ENCODE peak calls at places on chromosomes 11 and 22, in six cellular contexts. K is OCI-LY7, C is neural progenitor cell, O is PC-3, W is SK-N-SH, J is MM.1S. F is an unnamed sample.

GRCh38 chr11:64960719-64961118 is 11.2 kb downstream of the MAJIN start:
- DNase-seq in K (no peak), C (no peak), O (no peak), W (peak; percentile 54), J (no peak), F (no peak)

GRCh38 chr11:3202759-3203158 is 15.9 kb downstream of the MRGPRG start:
- DNase-seq in K (no peak), C (no peak), O (no peak), W (peak; percentile 81), J (no peak), F (no peak)

GRCh38 chr11:103749158-103749557 is 287.3 kb upstream of the DDI1 start:
- DNase-seq in K (no peak), C (no peak), O (no peak), W (no peak), J (no peak), F (no peak)

GRCh38 chr11:27385245-27385644 is 22.2 kb upstream of the CCDC34 start:
- DNase-seq in K (no peak), C (no peak), O (no peak), W (no peak), J (no peak), F (no peak)

GRCh38 chr11:73308003-73308962 is at the start of gene ARHGEF17:
- DNase-seq in K (no peak), C (peak; percentile 93), O (peak; percentile 69), W (peak; percentile 91), J (no peak), F (peak; percentile 34)

GRCh38 chr22:17562906-17563870 is at the start of gene SLC25A18:
- DNase-seq in K (no peak), C (peak; percentile 43), O (no peak), W (no peak), J (no peak), F (no peak)

GRCh38 chr11:117879516-117880480 is 3.3 kb upstream of the FXYD6 start:
- DNase-seq in K (no peak), C (no peak), O (no peak), W (no peak), J (no peak), F (no peak)

GRCh38 chr22:36870250-36870649 is 9.4 kb downstream of the NCF4 start:
- DNase-seq in K (no peak), C (no peak), O (peak; percentile 79), W (peak; percentile 61), J (no peak), F (peak; percentile 37)

GRCh38 chr22:21791635-21792625 is 56.3 kb upstream of the YPEL1 start:
- DNase-seq in K (no peak), C (no peak), O (peak; percentile 38), W (no peak), J (no peak), F (no peak)

GRCh38 chr11:120066738-120067303 is 71.1 kb downstream of the TRIM29 start:
- DNase-seq in K (no peak), C (no peak), O (no peak), W (no peak), J (no peak), F (no peak)

GRCh38 chr22:45812910-45813309 is 141.3 kb downstream of the ATXN10 start:
- DNase-seq in K (no peak), C (no peak), O (no peak), W (no peak), J (no peak), F (no peak)

GRCh38 chr11:64833509-64833908 is 10.9 kb downstream of the CDC42BPG start:
- DNase-seq in K (no peak), C (no peak), O (no peak), W (no peak), J (no peak), F (no peak)

GRCh38 chr11:62017878-62018642 is 50.6 kb upstream of the FTH1 start:
- DNase-seq in K (no peak), C (no peak), O (no peak), W (no peak), J (no peak), F (no peak)

GRCh38 chr11:71947498-71947897 is 18.7 kb downstream of the RNF121 start:
- DNase-seq in K (no peak), C (no peak), O (no peak), W (no peak), J (no peak), F (no peak)

GRCh38 chr11:126355324-126355925 is at the start of gene ST3GAL4:
- DNase-seq in K (peak; percentile 83), C (peak; percentile 96), O (peak; percentile 83), W (peak; percentile 100), J (peak; percentile 51), F (no peak)

GRCh38 chr11:77171885-77172665 is 44.0 kb downstream of the MYO7A start:
- DNase-seq in K (no peak), C (peak; percentile 95), O (no peak), W (no peak), J (no peak), F (no peak)

GRCh38 chr22:36439481-36440271 is 41.8 kb downstream of the TXN2 start:
- DNase-seq in K (no peak), C (no peak), O (peak; percentile 65), W (peak; percentile 51), J (no peak), F (no peak)

GRCh38 chr11:73172992-73173656 is 31.0 kb upstream of the FCHSD2 start:
- DNase-seq in K (no peak), C (no peak), O (no peak), W (no peak), J (no peak), F (no peak)

GRCh38 chr11:109249597-109249996 is 172.4 kb upstream of the C11orf87 start:
- DNase-seq in K (no peak), C (no peak), O (no peak), W (no peak), J (no peak), F (no peak)

GRCh38 chr11:64713031-64713780 is 9.8 kb downstream of the NRXN2 start:
- DNase-seq in K (no peak), C (peak; percentile 82), O (no peak), W (no peak), J (peak; percentile 21), F (no peak)

GRCh38 chr11:68938088-68938487 is 34.4 kb downstream of the IGHMBP2 start:
- DNase-seq in K (no peak), C (no peak), O (no peak), W (no peak), J (no peak), F (no peak)

GRCh38 chr11:64489831-64490441 is 101.1 kb upstream of the SLC22A12 start:
- DNase-seq in K (peak; percentile 41), C (peak; percentile 92), O (peak; percentile 58), W (peak; percentile 84), J (no peak), F (peak; percentile 29)

GRCh38 chr11:102287963-102288744 is 29.1 kb upstream of the BIRC3 start:
- DNase-seq in K (peak; percentile 86), C (peak; percentile 86), O (peak; percentile 96), W (peak; percentile 80), J (peak; percentile 71), F (peak; percentile 69)

GRCh38 chr22:40434101-40434500 is 63.7 kb downstream of the SGSM3 start:
- DNase-seq in K (no peak), C (no peak), O (no peak), W (no peak), J (no peak), F (no peak)

GRCh38 chr11:10302744-10303557 is 1.9 kb upstream of the ADM start:
- DNase-seq in K (no peak), C (peak; percentile 79), O (peak; percentile 67), W (peak; percentile 72), J (peak; percentile 85), F (no peak)

GRCh38 chr11:60939828-60940227 is 12.1 kb downstream of the SLC15A3 start:
- DNase-seq in K (no peak), C (no peak), O (no peak), W (no peak), J (no peak), F (no peak)

GRCh38 chr11:60937811-60938210 is 13.6 kb downstream of the TMEM132A start:
- DNase-seq in K (no peak), C (no peak), O (no peak), W (peak; percentile 32), J (no peak), F (no peak)

GRCh38 chr11:60938500-60938899 is 13.5 kb downstream of the SLC15A3 start:
- DNase-seq in K (no peak), C (no peak), O (no peak), W (no peak), J (no peak), F (no peak)

GRCh38 chr11:60937144-60937527 is 12.9 kb downstream of the TMEM132A start:
- DNase-seq in K (no peak), C (no peak), O (no peak), W (no peak), J (no peak), F (no peak)

DNA sequence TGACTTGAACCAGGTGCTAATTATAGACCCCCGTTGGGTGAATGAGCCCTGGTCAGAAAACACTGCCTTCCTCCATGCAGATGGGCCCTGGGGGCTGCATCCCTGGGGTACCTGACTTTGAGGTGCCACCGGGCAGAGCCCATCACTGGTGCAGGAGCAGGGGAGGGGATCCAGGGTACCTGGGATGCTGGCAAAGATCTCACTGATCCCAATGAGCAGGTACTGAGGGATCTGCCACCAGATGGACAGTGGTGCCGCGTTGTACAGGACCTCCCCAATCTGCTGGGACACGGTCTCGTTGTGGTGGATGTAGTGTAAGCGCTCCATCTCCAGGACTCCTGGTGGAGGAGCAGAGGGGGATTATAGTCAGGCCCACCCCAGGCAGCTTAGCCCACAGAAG is 12.7 kb downstream of the SLC15A3 start:
- DNase-seq in K (no peak), C (no peak), O (no peak), W (no peak), J (no peak), F (no peak)
- TF ChIP-seq EZH2phosphoT487 in K (no peak), C (no peak), O (no peak), W (no peak), J (no peak), F (no peak)

GRCh38 chr11:36594316-36594989 is at the start of gene IFTAP:
- DNase-seq in K (no peak), C (peak; percentile 92), O (peak; percentile 92), W (peak; percentile 75), J (peak; percentile 21), F (peak; percentile 88)
- TF ChIP-seq EZH2phosphoT487 in K (no peak), C (peak; percentile 25), O (no peak), W (no peak), J (no peak), F (no peak)

GRCh38 chr11:90243534-90243933 is 20.7 kb upstream of the CHORDC1 start:
- DNase-seq in K (no peak), C (no peak), O (no peak), W (no peak), J (no peak), F (no peak)
- TF ChIP-seq EZH2phosphoT487 in K (no peak), C (no peak), O (no peak), W (no peak), J (no peak), F (no peak)

DNA sequence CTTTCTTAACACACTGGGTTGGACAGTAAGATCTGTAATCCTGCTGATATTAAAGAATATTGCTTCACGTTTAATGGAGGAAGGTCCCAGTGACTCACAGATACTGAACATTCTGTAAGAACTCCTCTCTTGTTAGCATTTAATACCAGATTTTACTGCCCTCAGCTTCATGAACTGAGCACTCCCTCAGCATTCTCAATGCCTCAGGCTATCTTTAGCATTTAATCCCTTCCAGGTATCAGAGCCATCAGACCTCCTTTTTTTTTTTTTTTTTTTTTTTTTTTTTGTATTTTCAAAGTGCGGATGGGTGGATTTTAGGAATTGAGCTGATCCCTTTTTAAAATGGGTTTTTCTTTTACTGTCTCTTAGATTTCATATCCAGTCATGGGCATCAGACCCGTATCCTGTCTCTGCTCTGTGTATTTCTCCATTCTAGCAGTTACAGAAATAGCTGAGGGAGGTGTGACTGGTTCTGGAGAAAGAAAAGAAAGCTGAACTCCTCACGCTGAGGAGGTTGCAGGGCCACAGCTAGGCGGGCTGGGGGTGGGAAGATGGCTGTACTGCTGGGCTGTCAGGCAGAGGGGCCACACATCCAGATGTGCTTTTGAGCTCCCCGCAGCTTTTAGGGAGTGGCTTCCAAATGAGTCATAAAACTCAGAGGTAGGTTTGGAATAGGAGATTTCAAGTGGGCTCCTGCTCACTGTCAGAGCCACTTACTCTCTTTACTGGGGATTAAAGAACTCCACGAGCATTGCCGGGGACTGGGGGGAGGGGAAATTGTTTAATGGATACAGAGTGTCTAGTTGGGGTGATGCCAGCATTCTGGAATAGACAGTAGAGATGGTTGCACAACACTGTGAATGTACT is 97.0 kb downstream of the SYT9 start:
- DNase-seq in K (no peak), C (peak; percentile 38), O (peak; percentile 14), W (peak; percentile 25), J (no peak), F (no peak)
- TF ChIP-seq EZH2phosphoT487 in K (no peak), C (no peak), O (no peak), W (no peak), J (no peak), F (no peak)

F was measured in HCT116.